ENCODE peak calls at places on chromosomes 11 and 22, in four cellular contexts. F is effector memory CD4-positive, alpha-beta T cell; Y is thyroid gland; K is cardiac muscle cell. E is an unnamed sample.

GRCh38 chr22:18985761-18986160 is 49.7 kb upstream of the PRODH start:
- DNase-seq in F (no peak), Y (no peak), K (no peak), E (no peak)

GRCh38 chr11:1258401-1259075 is 35.7 kb downstream of the MUC5B start:
- DNase-seq in F (no peak), Y (no peak), K (no peak), E (no peak)

GRCh38 chr11:13962562-13963168 is at the start of gene SPON1:
- DNase-seq in F (no peak), Y (peak; percentile 39), K (peak; percentile 59), E (peak; percentile 34)

GRCh38 chr11:133935551-133935910 is 21.2 kb downstream of the IGSF9B start:
- DNase-seq in F (no peak), Y (no peak), K (no peak), E (no peak)

GRCh38 chr11:88421530-88421929 is 84.0 kb upstream of the CTSC start:
- DNase-seq in F (no peak), Y (no peak), K (peak; percentile 66), E (no peak)

GRCh38 chr22:37044634-37045625 is 6.6 kb upstream of the KCTD17 start:
- DNase-seq in F (no peak), Y (no peak), K (no peak), E (no peak)

GRCh38 chr22:46774456-46775363 is 12.3 kb downstream of the TBC1D22A start:
- DNase-seq in F (no peak), Y (no peak), K (no peak), E (no peak)

GRCh38 chr11:122706261-122706660 is 50.7 kb downstream of the UBASH3B start:
- DNase-seq in F (no peak), Y (no peak), K (peak; percentile 41), E (no peak)

GRCh38 chr11:48107188-48107704 is 109.4 kb upstream of the OR4B1 start:
- DNase-seq in F (no peak), Y (no peak), K (no peak), E (no peak)

GRCh38 chr11:110759972-110760381 is 47.7 kb upstream of the ARHGAP20 start:
- DNase-seq in F (no peak), Y (peak; percentile 67), K (peak; percentile 88), E (peak; percentile 6)

GRCh38 chr11:40294343-40294723 is 1165.1 kb downstream of the LRRC4C start:
- DNase-seq in F (no peak), Y (no peak), K (no peak), E (no peak)

GRCh38 chr11:62545437-62546243 is 966 bp downstream of the AHNAK start:
- DNase-seq in F (peak; percentile 64), Y (peak; percentile 93), K (peak; percentile 97), E (peak; percentile 84)

DNA sequence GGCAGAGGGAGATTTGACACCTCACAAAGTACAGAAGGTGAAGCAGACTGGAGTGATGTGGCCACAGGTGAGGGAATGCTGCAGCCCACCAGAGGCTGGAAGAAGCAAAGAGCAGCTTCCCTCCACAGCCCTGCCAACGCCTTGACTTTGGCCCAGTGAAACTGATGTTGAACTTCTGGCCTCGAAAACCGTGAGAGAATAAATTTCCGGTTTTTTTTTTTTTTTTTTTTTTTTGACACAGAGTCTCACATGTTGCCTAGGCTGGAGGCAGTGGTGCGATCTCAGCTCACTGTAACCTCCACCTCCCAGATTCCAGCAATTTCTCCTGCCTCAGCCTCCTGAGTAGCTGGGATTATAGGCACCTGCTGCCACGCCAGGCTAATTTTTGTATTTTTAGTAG is 8.7 kb downstream of the KMT5B start:
- DNase-seq in F (no peak), Y (no peak), K (no peak), E (no peak)
- H3K4me1 ChIP-seq in F (peaks cover 13% of the 10 kb centered on the region), Y (peaks cover 73% of the 10 kb centered on the region), K (peaks cover 18% of the 10 kb centered on the region), E (peaks cover 77% of the 10 kb centered on the region)

GRCh38 chr11:93480756-93481155 is 62.4 kb downstream of the SMCO4 start:
- DNase-seq in F (no peak), Y (no peak), K (no peak), E (no peak)
- H3K4me1 ChIP-seq in F (no peaks in the 10 kb centered on the region), Y (no peaks in the 10 kb centered on the region), K (peaks cover 54% of the 10 kb centered on the region), E (peaks cover 20% of the 10 kb centered on the region)

DNA sequence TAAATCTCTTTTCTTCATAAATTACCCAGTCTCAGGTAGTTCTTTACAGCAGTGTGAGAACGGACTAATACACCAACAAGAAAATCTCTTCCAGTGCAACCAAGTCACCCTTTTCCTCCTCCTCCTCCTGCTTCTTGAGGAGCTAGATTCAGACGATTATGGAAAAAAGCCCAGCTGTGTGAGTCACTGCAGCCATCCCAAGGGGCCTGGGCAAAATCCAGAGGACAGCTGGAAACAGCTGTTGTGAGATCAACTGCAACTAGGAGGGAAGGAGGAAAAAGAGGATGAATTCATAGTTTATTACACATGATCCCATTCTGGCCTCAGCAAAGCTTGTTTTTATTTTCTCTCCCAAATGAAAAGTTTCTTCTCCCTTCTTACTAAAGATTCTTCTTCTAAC is 32.9 kb downstream of the RBFOX2 start:
- DNase-seq in F (no peak), Y (peak; percentile 24), K (peak; percentile 97), E (peak; percentile 56)
- H3K4me1 ChIP-seq in F (no peaks in the 10 kb centered on the region), Y (peaks cover 42% of the 10 kb centered on the region), K (peaks cover 6% of the 10 kb centered on the region), E (no peaks in the 10 kb centered on the region)

GRCh38 chr11:84247931-84248330 is 961.8 kb upstream of the CCDC90B start:
- DNase-seq in F (no peak), Y (no peak), K (peak; percentile 0), E (no peak)
- H3K4me1 ChIP-seq in F (no peaks in the 10 kb centered on the region), Y (peaks cover 7% of the 10 kb centered on the region), K (no peaks in the 10 kb centered on the region), E (no peaks in the 10 kb centered on the region)

GRCh38 chr11:114132427-114132826 is 72.9 kb downstream of the ZBTB16 start:
- DNase-seq in F (no peak), Y (no peak), K (peak; percentile 49), E (peak; percentile 4)

GRCh38 chr11:114131366-114131963 is 72.0 kb downstream of the ZBTB16 start:
- DNase-seq in F (no peak), Y (no peak), K (no peak), E (no peak)

GRCh38 chr11:114133548-114134329 is 74.2 kb downstream of the ZBTB16 start:
- DNase-seq in F (no peak), Y (no peak), K (no peak), E (no peak)

GRCh38 chr11:114134870-114135269 is 75.4 kb downstream of the ZBTB16 start:
- DNase-seq in F (no peak), Y (no peak), K (peak; percentile 96), E (no peak)

DNA sequence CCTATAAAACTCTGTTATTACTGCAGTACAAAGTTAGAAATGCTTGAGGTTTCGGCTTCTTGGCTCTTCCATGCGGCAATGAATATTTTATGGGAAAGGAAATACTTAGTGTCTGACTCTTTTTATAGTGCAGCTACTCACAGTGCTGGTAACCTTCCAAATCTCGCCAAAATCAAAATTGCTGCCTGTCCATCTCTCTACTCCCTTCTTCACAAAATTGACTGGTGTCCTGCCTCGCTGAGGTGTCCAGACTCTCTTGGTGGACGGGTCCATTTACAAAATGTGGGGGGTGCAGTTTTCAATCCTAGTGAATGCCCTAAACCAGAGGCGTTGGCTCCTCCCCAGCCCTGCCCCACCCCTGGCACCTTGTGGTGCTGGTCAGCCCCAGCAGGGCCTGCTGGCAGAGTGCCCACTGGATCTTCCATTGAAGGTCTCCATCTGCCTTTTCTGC is 73.5 kb downstream of the ZBTB16 start:
- DNase-seq in F (no peak), Y (no peak), K (peak; percentile 69), E (no peak)
- H3K4me1 ChIP-seq in F (peaks cover 2% of the 10 kb centered on the region), Y (peaks cover 99% of the 10 kb centered on the region), K (peaks cover 5% of the 10 kb centered on the region), E (peaks cover 96% of the 10 kb centered on the region)

DNA sequence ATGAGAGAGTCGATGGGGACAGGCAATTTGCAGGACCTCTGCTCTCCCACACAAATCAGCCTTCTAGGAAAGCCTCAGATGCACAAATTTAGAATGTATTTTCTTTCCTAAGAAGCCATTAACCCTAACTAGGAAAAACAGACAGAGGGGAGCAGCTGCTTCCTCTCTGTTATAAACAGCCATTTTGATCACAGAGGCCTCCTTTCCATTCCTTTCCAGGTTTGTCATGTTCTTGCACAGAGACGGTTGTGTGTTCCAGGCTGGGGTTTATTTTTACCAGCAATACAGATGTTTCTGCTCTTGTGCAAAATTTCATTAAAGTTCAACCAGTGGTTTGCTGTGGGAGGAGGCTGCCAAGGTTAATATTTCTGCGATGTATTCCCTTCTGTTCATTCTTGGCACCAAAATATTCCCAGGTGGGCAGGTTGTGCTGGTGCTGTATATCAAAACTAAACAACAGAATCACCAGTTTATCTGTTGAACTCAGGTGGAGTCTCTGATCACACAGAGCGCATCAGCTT is 90.2 kb downstream of the NAV2 start:
- DNase-seq in F (no peak), Y (no peak), K (no peak), E (no peak)
- H3K4me1 ChIP-seq in F (no peaks in the 10 kb centered on the region), Y (peaks cover 34% of the 10 kb centered on the region), K (peaks cover 13% of the 10 kb centered on the region), E (peaks cover 41% of the 10 kb centered on the region)

GRCh38 chr11:124756753-124757227 is 4.7 kb upstream of the VSIG2 start:
- DNase-seq in F (no peak), Y (no peak), K (no peak), E (no peak)
- H3K4me1 ChIP-seq in F (peaks cover 29% of the 10 kb centered on the region), Y (peaks cover 69% of the 10 kb centered on the region), K (peaks cover 14% of the 10 kb centered on the region), E (peaks cover 27% of the 10 kb centered on the region)